ENCODE peak calls at places on chromosomes 16 and 17, in eight cellular contexts. One of them, this sample, is unnamed. For H3K4me1, the result is how much of the 10 kb centered on the place peaks cover.

GRCh38 chr16:56032072-56032471 is 156.9 kb upstream of the CES5A start:
- DNase-seq in heart right ventricle: no peak
- DNase-seq in endodermal cell: no peak
- DNase-seq in ovary: no peak
- DNase-seq in lower lobe of right lung: no peak
- DNase-seq in psoas muscle: no peak
- DNase-seq in neural progenitor cell: no peak
- DNase-seq in effector memory CD4-positive, alpha-beta T cell: no peak
- DNase-seq in this sample: no peak

GRCh38 chr16:68061396-68061795 is 23.8 kb upstream of the NFATC3 start:
- DNase-seq in heart right ventricle: no peak
- DNase-seq in neural progenitor cell: no peak
- DNase-seq in psoas muscle: no peak
- DNase-seq in ovary: peak
- DNase-seq in lower lobe of right lung: peak
- DNase-seq in effector memory CD4-positive, alpha-beta T cell: no peak
- DNase-seq in endodermal cell: no peak
- DNase-seq in this sample: no peak

GRCh38 chr16:85655216-85656129 is 33.3 kb downstream of the GINS2 start:
- DNase-seq in endodermal cell: no peak
- DNase-seq in ovary: no peak
- DNase-seq in heart right ventricle: no peak
- DNase-seq in psoas muscle: peak
- DNase-seq in neural progenitor cell: no peak
- DNase-seq in lower lobe of right lung: peak
- DNase-seq in effector memory CD4-positive, alpha-beta T cell: no peak
- DNase-seq in this sample: no peak

GRCh38 chr17:61353615-61354014 is 46.0 kb upstream of the TBX2 start:
- DNase-seq in lower lobe of right lung: no peak
- DNase-seq in psoas muscle: no peak
- DNase-seq in ovary: no peak
- DNase-seq in heart right ventricle: no peak
- DNase-seq in effector memory CD4-positive, alpha-beta T cell: no peak
- DNase-seq in endodermal cell: no peak
- DNase-seq in neural progenitor cell: no peak
- DNase-seq in this sample: no peak

GRCh38 chr17:79866791-79867190 is 27.6 kb upstream of the CBX4 start:
- DNase-seq in endodermal cell: no peak
- DNase-seq in effector memory CD4-positive, alpha-beta T cell: no peak
- DNase-seq in ovary: no peak
- DNase-seq in psoas muscle: no peak
- DNase-seq in heart right ventricle: no peak
- DNase-seq in neural progenitor cell: no peak
- DNase-seq in lower lobe of right lung: peak
- DNase-seq in this sample: no peak

GRCh38 chr16:23877107-23878070 is 41.6 kb downstream of the PRKCB start:
- DNase-seq in heart right ventricle: no peak
- DNase-seq in neural progenitor cell: no peak
- DNase-seq in lower lobe of right lung: no peak
- DNase-seq in psoas muscle: no peak
- DNase-seq in ovary: no peak
- DNase-seq in endodermal cell: peak
- DNase-seq in effector memory CD4-positive, alpha-beta T cell: no peak
- DNase-seq in this sample: no peak

GRCh38 chr16:66519482-66519881 is 30.4 kb downstream of the TK2 start:
- DNase-seq in neural progenitor cell: no peak
- DNase-seq in effector memory CD4-positive, alpha-beta T cell: no peak
- DNase-seq in endodermal cell: peak
- DNase-seq in heart right ventricle: no peak
- DNase-seq in psoas muscle: no peak
- DNase-seq in ovary: no peak
- DNase-seq in lower lobe of right lung: no peak
- DNase-seq in this sample: no peak

GRCh38 chr16:67801889-67802288 is 4.5 kb downstream of the RANBP10 start:
- DNase-seq in lower lobe of right lung: no peak
- DNase-seq in heart right ventricle: no peak
- DNase-seq in psoas muscle: no peak
- DNase-seq in effector memory CD4-positive, alpha-beta T cell: no peak
- DNase-seq in endodermal cell: no peak
- DNase-seq in neural progenitor cell: no peak
- DNase-seq in ovary: no peak
- DNase-seq in this sample: no peak

GRCh38 chr17:15490634-15491261 is 23.3 kb upstream of the CDRT4 start:
- DNase-seq in endodermal cell: peak
- DNase-seq in lower lobe of right lung: no peak
- DNase-seq in effector memory CD4-positive, alpha-beta T cell: no peak
- DNase-seq in psoas muscle: peak
- DNase-seq in heart right ventricle: peak
- DNase-seq in neural progenitor cell: peak
- DNase-seq in ovary: no peak
- DNase-seq in this sample: no peak

GRCh38 chr17:10031606-10032005 is 126.5 kb upstream of the RCVRN start:
- DNase-seq in endodermal cell: no peak
- DNase-seq in ovary: no peak
- DNase-seq in neural progenitor cell: no peak
- DNase-seq in effector memory CD4-positive, alpha-beta T cell: no peak
- DNase-seq in heart right ventricle: no peak
- DNase-seq in lower lobe of right lung: no peak
- DNase-seq in psoas muscle: no peak
- DNase-seq in this sample: no peak

GRCh38 chr16:57689772-57690558 is 4.6 kb upstream of the DRC7 start:
- DNase-seq in lower lobe of right lung: no peak
- DNase-seq in ovary: no peak
- DNase-seq in endodermal cell: no peak
- DNase-seq in heart right ventricle: peak
- DNase-seq in psoas muscle: no peak
- DNase-seq in neural progenitor cell: no peak
- DNase-seq in effector memory CD4-positive, alpha-beta T cell: no peak
- DNase-seq in this sample: no peak

GRCh38 chr16:70677499-70678120 is 8.2 kb downstream of the MTSS2 start:
- DNase-seq in heart right ventricle: no peak
- DNase-seq in ovary: peak
- DNase-seq in endodermal cell: no peak
- DNase-seq in psoas muscle: peak
- DNase-seq in neural progenitor cell: no peak
- DNase-seq in lower lobe of right lung: no peak
- DNase-seq in effector memory CD4-positive, alpha-beta T cell: no peak
- DNase-seq in this sample: no peak

GRCh38 chr16:76931186-76931585 is 259.8 kb upstream of the MON1B start:
- DNase-seq in effector memory CD4-positive, alpha-beta T cell: no peak
- DNase-seq in endodermal cell: no peak
- DNase-seq in neural progenitor cell: no peak
- DNase-seq in heart right ventricle: no peak
- DNase-seq in psoas muscle: no peak
- DNase-seq in lower lobe of right lung: no peak
- DNase-seq in ovary: no peak
- DNase-seq in this sample: no peak

GRCh38 chr16:67883146-67883871 is 1.4 kb upstream of the NRN1L start:
- DNase-seq in ovary: no peak
- DNase-seq in endodermal cell: no peak
- DNase-seq in psoas muscle: no peak
- DNase-seq in lower lobe of right lung: no peak
- DNase-seq in neural progenitor cell: no peak
- DNase-seq in effector memory CD4-positive, alpha-beta T cell: no peak
- DNase-seq in heart right ventricle: no peak
- DNase-seq in this sample: no peak

GRCh38 chr17:63535640-63536039 is 12.5 kb downstream of the KCNH6 start:
- DNase-seq in ovary: no peak
- DNase-seq in effector memory CD4-positive, alpha-beta T cell: no peak
- DNase-seq in psoas muscle: no peak
- DNase-seq in lower lobe of right lung: peak
- DNase-seq in heart right ventricle: no peak
- DNase-seq in endodermal cell: no peak
- DNase-seq in neural progenitor cell: no peak
- DNase-seq in this sample: no peak

GRCh38 chr17:17514361-17514992 is 18.3 kb upstream of the RASD1 start:
- DNase-seq in ovary: peak
- DNase-seq in psoas muscle: peak
- DNase-seq in lower lobe of right lung: no peak
- DNase-seq in endodermal cell: no peak
- DNase-seq in effector memory CD4-positive, alpha-beta T cell: no peak
- DNase-seq in heart right ventricle: no peak
- DNase-seq in neural progenitor cell: no peak
- DNase-seq in this sample: no peak

GRCh38 chr17:41925991-41926590 is 4.3 kb upstream of the ODAD4 start:
- DNase-seq in ovary: no peak
- DNase-seq in heart right ventricle: no peak
- DNase-seq in endodermal cell: no peak
- DNase-seq in psoas muscle: no peak
- DNase-seq in lower lobe of right lung: no peak
- DNase-seq in neural progenitor cell: no peak
- DNase-seq in effector memory CD4-positive, alpha-beta T cell: no peak
- DNase-seq in this sample: no peak

GRCh38 chr16:84598391-84598750 is 19.5 kb downstream of the COTL1 start:
- DNase-seq in endodermal cell: no peak
- DNase-seq in lower lobe of right lung: peak
- DNase-seq in ovary: no peak
- DNase-seq in neural progenitor cell: peak
- DNase-seq in heart right ventricle: no peak
- DNase-seq in effector memory CD4-positive, alpha-beta T cell: no peak
- DNase-seq in psoas muscle: no peak
- DNase-seq in this sample: no peak

GRCh38 chr17:57549468-57549867 is 195.6 kb downstream of the CCDC182 start:
- DNase-seq in heart right ventricle: no peak
- DNase-seq in psoas muscle: no peak
- DNase-seq in effector memory CD4-positive, alpha-beta T cell: no peak
- DNase-seq in endodermal cell: no peak
- DNase-seq in neural progenitor cell: no peak
- DNase-seq in ovary: no peak
- DNase-seq in lower lobe of right lung: no peak
- DNase-seq in this sample: no peak
- H3K4me1 ChIP-seq in heart right ventricle: under half
- H3K4me1 ChIP-seq in psoas muscle: under half
- H3K4me1 ChIP-seq in effector memory CD4-positive, alpha-beta T cell: under half
- H3K4me1 ChIP-seq in endodermal cell: under half
- H3K4me1 ChIP-seq in neural progenitor cell: half or more
- H3K4me1 ChIP-seq in ovary: under half
- H3K4me1 ChIP-seq in lower lobe of right lung: under half
- H3K4me1 ChIP-seq in this sample: under half

DNA sequence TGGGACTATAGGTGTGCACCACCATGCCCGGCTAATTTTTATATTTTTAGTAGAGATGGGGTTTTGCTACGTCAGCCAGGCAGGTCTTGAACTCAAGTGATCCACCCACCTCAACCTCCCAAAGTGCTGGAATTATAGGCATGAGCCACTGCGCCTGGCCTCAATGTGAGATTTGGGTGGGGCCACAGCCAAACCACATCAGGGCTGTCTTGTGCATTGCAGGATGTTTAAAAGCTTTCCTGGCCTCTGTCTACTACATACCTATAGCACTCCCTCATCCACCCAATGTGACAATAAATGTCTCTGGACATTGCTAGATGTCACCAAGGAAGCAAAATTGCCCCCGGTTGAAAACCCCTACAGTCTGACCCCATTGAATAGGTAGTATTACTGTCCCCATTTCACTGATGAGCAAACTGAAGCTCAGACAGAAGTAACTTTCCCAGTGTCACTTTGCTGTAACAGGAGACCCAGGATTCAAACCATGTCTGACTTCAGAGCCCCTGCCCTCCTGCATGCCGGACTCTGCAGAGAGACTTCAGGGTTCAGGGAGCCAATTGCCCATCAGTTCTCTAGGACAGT is 3.6 kb upstream of the MAP3K14 start:
- DNase-seq in heart right ventricle: no peak
- DNase-seq in neural progenitor cell: no peak
- DNase-seq in endodermal cell: no peak
- DNase-seq in effector memory CD4-positive, alpha-beta T cell: no peak
- DNase-seq in lower lobe of right lung: peak
- DNase-seq in ovary: no peak
- DNase-seq in psoas muscle: no peak
- DNase-seq in this sample: no peak
- H3K4me3 ChIP-seq in heart right ventricle: no peak
- H3K4me3 ChIP-seq in neural progenitor cell: no peak
- H3K4me3 ChIP-seq in endodermal cell: no peak
- H3K4me3 ChIP-seq in effector memory CD4-positive, alpha-beta T cell: no peak
- H3K4me3 ChIP-seq in lower lobe of right lung: no peak
- H3K4me3 ChIP-seq in ovary: no peak
- H3K4me3 ChIP-seq in psoas muscle: no peak
- H3K4me3 ChIP-seq in this sample: no peak

GRCh38 chr17:7575959-7576358 is 3.5 kb upstream of the CD68 start:
- DNase-seq in ovary: no peak
- DNase-seq in heart right ventricle: no peak
- DNase-seq in neural progenitor cell: no peak
- DNase-seq in effector memory CD4-positive, alpha-beta T cell: no peak
- DNase-seq in lower lobe of right lung: no peak
- DNase-seq in psoas muscle: no peak
- DNase-seq in endodermal cell: peak
- DNase-seq in this sample: no peak

GRCh38 chr17:7576432-7576937 is 3.0 kb upstream of the CD68 start:
- DNase-seq in heart right ventricle: no peak
- DNase-seq in psoas muscle: no peak
- DNase-seq in ovary: no peak
- DNase-seq in neural progenitor cell: no peak
- DNase-seq in lower lobe of right lung: no peak
- DNase-seq in endodermal cell: peak
- DNase-seq in effector memory CD4-positive, alpha-beta T cell: no peak
- DNase-seq in this sample: no peak

GRCh38 chr17:7573324-7574080 is 5.9 kb upstream of the CD68 start:
- DNase-seq in neural progenitor cell: peak
- DNase-seq in endodermal cell: peak
- DNase-seq in heart right ventricle: peak
- DNase-seq in ovary: peak
- DNase-seq in effector memory CD4-positive, alpha-beta T cell: peak
- DNase-seq in lower lobe of right lung: peak
- DNase-seq in psoas muscle: peak
- DNase-seq in this sample: no peak

GRCh38 chr17:7574176-7574953 is 5.1 kb upstream of the CD68 start:
- DNase-seq in psoas muscle: no peak
- DNase-seq in heart right ventricle: no peak
- DNase-seq in endodermal cell: peak
- DNase-seq in effector memory CD4-positive, alpha-beta T cell: no peak
- DNase-seq in lower lobe of right lung: no peak
- DNase-seq in neural progenitor cell: no peak
- DNase-seq in ovary: no peak
- DNase-seq in this sample: no peak

GRCh38 chr17:7575481-7575883 is 4.0 kb upstream of the CD68 start:
- DNase-seq in ovary: no peak
- DNase-seq in neural progenitor cell: no peak
- DNase-seq in endodermal cell: no peak
- DNase-seq in effector memory CD4-positive, alpha-beta T cell: no peak
- DNase-seq in lower lobe of right lung: no peak
- DNase-seq in heart right ventricle: no peak
- DNase-seq in psoas muscle: no peak
- DNase-seq in this sample: no peak
- H3K4me1 ChIP-seq in ovary: under half
- H3K4me1 ChIP-seq in neural progenitor cell: under half
- H3K4me1 ChIP-seq in endodermal cell: under half
- H3K4me1 ChIP-seq in effector memory CD4-positive, alpha-beta T cell: under half
- H3K4me1 ChIP-seq in lower lobe of right lung: half or more
- H3K4me1 ChIP-seq in heart right ventricle: under half
- H3K4me1 ChIP-seq in psoas muscle: under half
- H3K4me1 ChIP-seq in this sample: half or more

DNA sequence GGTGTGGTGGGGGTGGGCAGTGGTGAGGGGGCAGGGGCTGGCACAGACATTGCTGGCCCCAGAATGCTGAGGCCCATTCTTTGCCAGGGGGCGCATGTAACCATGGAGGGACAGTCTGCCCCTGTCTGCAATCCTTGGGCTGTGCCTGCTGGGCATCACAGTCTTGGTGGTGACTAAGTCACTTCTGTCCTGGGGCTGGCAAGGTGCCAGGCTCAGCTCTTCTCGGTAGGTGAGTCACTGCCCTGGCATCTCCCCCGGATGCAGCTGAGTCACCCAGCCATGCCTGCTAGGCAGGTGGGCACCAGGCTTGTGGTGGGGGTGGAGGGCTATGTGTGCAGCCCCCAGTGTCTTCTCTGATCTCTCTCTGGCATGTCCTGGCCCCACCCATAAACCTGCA is 5.6 kb downstream of the RARA start:
- DNase-seq in heart right ventricle: peak
- DNase-seq in neural progenitor cell: no peak
- DNase-seq in psoas muscle: peak
- DNase-seq in lower lobe of right lung: peak
- DNase-seq in effector memory CD4-positive, alpha-beta T cell: peak
- DNase-seq in endodermal cell: peak
- DNase-seq in ovary: peak
- DNase-seq in this sample: peak
- H3K4me3 ChIP-seq in heart right ventricle: no peak
- H3K4me3 ChIP-seq in neural progenitor cell: no peak
- H3K4me3 ChIP-seq in psoas muscle: no peak
- H3K4me3 ChIP-seq in lower lobe of right lung: no peak
- H3K4me3 ChIP-seq in effector memory CD4-positive, alpha-beta T cell: no peak
- H3K4me3 ChIP-seq in endodermal cell: no peak
- H3K4me3 ChIP-seq in ovary: no peak
- H3K4me3 ChIP-seq in this sample: no peak

This sample was measured in Panc1.